ENCODE peak calls at places on chromosomes 5 and 9, in ten cellular contexts. One of them, this sample, is unnamed.

GRCh38 chr9:137564817-137565411 is 13.2 kb downstream of the MRPL41 start:
- DNase-seq in upper lobe of right lung: no peak
- DNase-seq in astrocyte: no peak
- DNase-seq in fibroblast of mammary gland: no peak
- DNase-seq in thoracic aorta: no peak
- DNase-seq in PC-3: no peak
- DNase-seq in left ventricle myocardium inferior: no peak
- DNase-seq in neural crest cell: no peak
- DNase-seq in lung: no peak
- DNase-seq in RWPE1: no peak
- DNase-seq in this sample: no peak

GRCh38 chr5:98518754-98519153 is 254.7 kb upstream of the RGMB start:
- DNase-seq in upper lobe of right lung: no peak
- DNase-seq in astrocyte: no peak
- DNase-seq in fibroblast of mammary gland: no peak
- DNase-seq in thoracic aorta: no peak
- DNase-seq in PC-3: no peak
- DNase-seq in left ventricle myocardium inferior: no peak
- DNase-seq in neural crest cell: no peak
- DNase-seq in lung: no peak
- DNase-seq in RWPE1: no peak
- DNase-seq in this sample: no peak

GRCh38 chr9:112076814-112077213 is 98.3 kb downstream of the SUSD1 start:
- DNase-seq in upper lobe of right lung: no peak
- DNase-seq in astrocyte: no peak
- DNase-seq in fibroblast of mammary gland: no peak
- DNase-seq in thoracic aorta: no peak
- DNase-seq in PC-3: no peak
- DNase-seq in left ventricle myocardium inferior: no peak
- DNase-seq in neural crest cell: no peak
- DNase-seq in lung: no peak
- DNase-seq in RWPE1: no peak
- DNase-seq in this sample: no peak

GRCh38 chr5:125575561-125576504 is 829.4 kb upstream of the ZNF608 start:
- DNase-seq in upper lobe of right lung: no peak
- DNase-seq in astrocyte: no peak
- DNase-seq in fibroblast of mammary gland: no peak
- DNase-seq in thoracic aorta: no peak
- DNase-seq in PC-3: no peak
- DNase-seq in left ventricle myocardium inferior: no peak
- DNase-seq in neural crest cell: peak
- DNase-seq in lung: no peak
- DNase-seq in RWPE1: no peak
- DNase-seq in this sample: peak

GRCh38 chr5:134018154-134018985 is 13.6 kb upstream of the VDAC1 start:
- DNase-seq in upper lobe of right lung: no peak
- DNase-seq in astrocyte: peak
- DNase-seq in fibroblast of mammary gland: peak
- DNase-seq in thoracic aorta: no peak
- DNase-seq in PC-3: peak
- DNase-seq in left ventricle myocardium inferior: no peak
- DNase-seq in neural crest cell: no peak
- DNase-seq in lung: no peak
- DNase-seq in RWPE1: no peak
- DNase-seq in this sample: no peak

GRCh38 chr5:58042933-58043606 is 416.8 kb downstream of the PLK2 start:
- DNase-seq in upper lobe of right lung: no peak
- DNase-seq in astrocyte: peak
- DNase-seq in fibroblast of mammary gland: no peak
- DNase-seq in thoracic aorta: no peak
- DNase-seq in PC-3: no peak
- DNase-seq in left ventricle myocardium inferior: no peak
- DNase-seq in neural crest cell: no peak
- DNase-seq in lung: no peak
- DNase-seq in RWPE1: no peak
- DNase-seq in this sample: no peak

GRCh38 chr9:17905356-17906203 is 326.7 kb downstream of the SH3GL2 start:
- DNase-seq in upper lobe of right lung: no peak
- DNase-seq in astrocyte: no peak
- DNase-seq in fibroblast of mammary gland: no peak
- DNase-seq in thoracic aorta: no peak
- DNase-seq in PC-3: no peak
- DNase-seq in left ventricle myocardium inferior: no peak
- DNase-seq in neural crest cell: peak
- DNase-seq in lung: no peak
- DNase-seq in RWPE1: no peak
- DNase-seq in this sample: no peak

GRCh38 chr5:158456756-158457155 is 597.8 kb upstream of the CLINT1 start:
- DNase-seq in upper lobe of right lung: no peak
- DNase-seq in astrocyte: peak
- DNase-seq in fibroblast of mammary gland: peak
- DNase-seq in thoracic aorta: peak
- DNase-seq in PC-3: peak
- DNase-seq in left ventricle myocardium inferior: no peak
- DNase-seq in neural crest cell: no peak
- DNase-seq in lung: no peak
- DNase-seq in RWPE1: peak
- DNase-seq in this sample: no peak

GRCh38 chr5:36079200-36079761 is 12.6 kb upstream of the UGT3A2 start:
- DNase-seq in upper lobe of right lung: no peak
- DNase-seq in astrocyte: peak
- DNase-seq in fibroblast of mammary gland: peak
- DNase-seq in thoracic aorta: no peak
- DNase-seq in PC-3: peak
- DNase-seq in left ventricle myocardium inferior: no peak
- DNase-seq in neural crest cell: peak
- DNase-seq in lung: no peak
- DNase-seq in RWPE1: peak
- DNase-seq in this sample: no peak

GRCh38 chr5:177498013-177498847 is 826 bp upstream of the PDLIM7 start:
- DNase-seq in upper lobe of right lung: peak
- DNase-seq in astrocyte: no peak
- DNase-seq in fibroblast of mammary gland: no peak
- DNase-seq in thoracic aorta: no peak
- DNase-seq in PC-3: peak
- DNase-seq in left ventricle myocardium inferior: peak
- DNase-seq in neural crest cell: no peak
- DNase-seq in lung: no peak
- DNase-seq in RWPE1: no peak
- DNase-seq in this sample: peak

GRCh38 chr5:149114403-149115312 is 26.6 kb upstream of the ABLIM3 start:
- DNase-seq in upper lobe of right lung: no peak
- DNase-seq in astrocyte: peak
- DNase-seq in fibroblast of mammary gland: peak
- DNase-seq in thoracic aorta: no peak
- DNase-seq in PC-3: peak
- DNase-seq in left ventricle myocardium inferior: peak
- DNase-seq in neural crest cell: peak
- DNase-seq in lung: peak
- DNase-seq in RWPE1: peak
- DNase-seq in this sample: peak

GRCh38 chr5:180353963-180354574 is 933 bp upstream of the GFPT2 start:
- DNase-seq in upper lobe of right lung: no peak
- DNase-seq in astrocyte: no peak
- DNase-seq in fibroblast of mammary gland: no peak
- DNase-seq in thoracic aorta: no peak
- DNase-seq in PC-3: no peak
- DNase-seq in left ventricle myocardium inferior: no peak
- DNase-seq in neural crest cell: no peak
- DNase-seq in lung: no peak
- DNase-seq in RWPE1: no peak
- DNase-seq in this sample: no peak

GRCh38 chr9:21789541-21790037 is 12.8 kb upstream of the MTAP start:
- DNase-seq in upper lobe of right lung: no peak
- DNase-seq in astrocyte: peak
- DNase-seq in fibroblast of mammary gland: peak
- DNase-seq in thoracic aorta: no peak
- DNase-seq in PC-3: peak
- DNase-seq in left ventricle myocardium inferior: no peak
- DNase-seq in neural crest cell: peak
- DNase-seq in lung: peak
- DNase-seq in RWPE1: peak
- DNase-seq in this sample: peak

GRCh38 chr9:83583151-83584014 is 39.6 kb upstream of the IDNK start:
- DNase-seq in upper lobe of right lung: no peak
- DNase-seq in astrocyte: peak
- DNase-seq in fibroblast of mammary gland: peak
- DNase-seq in thoracic aorta: peak
- DNase-seq in PC-3: peak
- DNase-seq in left ventricle myocardium inferior: peak
- DNase-seq in neural crest cell: peak
- DNase-seq in lung: peak
- DNase-seq in RWPE1: peak
- DNase-seq in this sample: peak

GRCh38 chr9:117551171-117551570 is 136.3 kb upstream of the ASTN2 start:
- DNase-seq in upper lobe of right lung: no peak
- DNase-seq in astrocyte: no peak
- DNase-seq in fibroblast of mammary gland: no peak
- DNase-seq in thoracic aorta: no peak
- DNase-seq in PC-3: no peak
- DNase-seq in left ventricle myocardium inferior: no peak
- DNase-seq in neural crest cell: no peak
- DNase-seq in lung: no peak
- DNase-seq in RWPE1: no peak
- DNase-seq in this sample: no peak

DNA sequence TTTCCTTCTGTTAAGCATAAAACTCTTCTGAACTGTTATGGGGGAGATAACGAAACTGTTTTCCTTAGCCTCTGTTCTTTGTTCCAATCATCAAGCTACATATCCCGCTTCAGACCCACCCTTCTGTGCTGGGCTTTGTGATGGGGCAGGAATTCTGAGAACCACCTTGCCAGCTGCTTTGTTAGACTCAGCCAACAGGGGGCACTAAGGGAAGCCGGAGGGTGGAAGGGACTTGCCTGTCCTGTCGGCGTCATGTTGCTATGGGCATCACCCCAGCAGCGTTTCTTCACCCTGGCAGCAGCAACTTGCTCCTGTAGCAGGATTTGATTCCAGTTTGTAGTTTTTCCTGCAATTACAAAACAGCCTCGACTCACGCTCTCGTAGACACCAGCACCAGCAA is 169.1 kb downstream of the CAAP1 start:
- DNase-seq in upper lobe of right lung: no peak
- DNase-seq in astrocyte: no peak
- DNase-seq in fibroblast of mammary gland: peak
- DNase-seq in thoracic aorta: no peak
- DNase-seq in PC-3: peak
- DNase-seq in left ventricle myocardium inferior: no peak
- DNase-seq in neural crest cell: peak
- DNase-seq in lung: no peak
- DNase-seq in RWPE1: no peak
- DNase-seq in this sample: peak
- TF ChIP-seq CTCF in upper lobe of right lung: peak
- TF ChIP-seq CTCF in astrocyte: no peak
- TF ChIP-seq CTCF in fibroblast of mammary gland: peak
- TF ChIP-seq CTCF in thoracic aorta: no peak
- TF ChIP-seq CTCF in PC-3: peak
- TF ChIP-seq CTCF in left ventricle myocardium inferior: no peak
- TF ChIP-seq CTCF in neural crest cell: peak
- TF ChIP-seq CTCF in lung: no peak
- TF ChIP-seq CTCF in RWPE1: no peak
- TF ChIP-seq CTCF in this sample: peak

DNA sequence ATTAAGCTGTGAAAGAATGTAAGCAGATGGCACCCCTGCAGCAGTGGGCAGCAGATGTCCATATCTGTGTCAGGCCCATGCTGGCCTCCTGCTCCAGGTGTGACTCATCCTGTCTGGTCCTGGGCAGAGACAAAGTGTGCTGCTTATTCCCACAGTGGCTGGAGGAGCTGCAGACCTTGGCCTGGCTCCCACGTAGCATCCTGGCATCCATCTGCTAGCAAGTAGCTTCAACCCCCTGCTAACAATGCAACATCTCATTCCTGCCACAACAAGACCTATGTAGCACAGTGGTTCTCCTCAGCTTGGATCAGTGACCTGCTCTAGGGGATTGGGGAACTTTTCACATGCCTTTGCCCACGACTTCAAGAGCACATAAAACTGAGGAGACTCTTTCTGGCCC is 126.4 kb upstream of the SLC12A2 start:
- DNase-seq in upper lobe of right lung: no peak
- DNase-seq in astrocyte: peak
- DNase-seq in fibroblast of mammary gland: peak
- DNase-seq in thoracic aorta: no peak
- DNase-seq in PC-3: peak
- DNase-seq in left ventricle myocardium inferior: peak
- DNase-seq in neural crest cell: no peak
- DNase-seq in lung: no peak
- DNase-seq in RWPE1: peak
- DNase-seq in this sample: peak
- TF ChIP-seq CTCF in upper lobe of right lung: no peak
- TF ChIP-seq CTCF in astrocyte: no peak
- TF ChIP-seq CTCF in fibroblast of mammary gland: no peak
- TF ChIP-seq CTCF in thoracic aorta: no peak
- TF ChIP-seq CTCF in PC-3: no peak
- TF ChIP-seq CTCF in left ventricle myocardium inferior: peak
- TF ChIP-seq CTCF in neural crest cell: no peak
- TF ChIP-seq CTCF in lung: no peak
- TF ChIP-seq CTCF in RWPE1: no peak
- TF ChIP-seq CTCF in this sample: no peak

GRCh38 chr5:163569284-163569683 is 63.9 kb downstream of the MAT2B start:
- DNase-seq in upper lobe of right lung: no peak
- DNase-seq in astrocyte: peak
- DNase-seq in fibroblast of mammary gland: peak
- DNase-seq in thoracic aorta: no peak
- DNase-seq in PC-3: peak
- DNase-seq in left ventricle myocardium inferior: no peak
- DNase-seq in neural crest cell: no peak
- DNase-seq in lung: no peak
- DNase-seq in RWPE1: peak
- DNase-seq in this sample: no peak
- TF ChIP-seq CTCF in upper lobe of right lung: no peak
- TF ChIP-seq CTCF in astrocyte: peak
- TF ChIP-seq CTCF in fibroblast of mammary gland: peak
- TF ChIP-seq CTCF in thoracic aorta: no peak
- TF ChIP-seq CTCF in PC-3: peak
- TF ChIP-seq CTCF in left ventricle myocardium inferior: no peak
- TF ChIP-seq CTCF in neural crest cell: peak
- TF ChIP-seq CTCF in lung: no peak
- TF ChIP-seq CTCF in RWPE1: peak
- TF ChIP-seq CTCF in this sample: no peak

DNA sequence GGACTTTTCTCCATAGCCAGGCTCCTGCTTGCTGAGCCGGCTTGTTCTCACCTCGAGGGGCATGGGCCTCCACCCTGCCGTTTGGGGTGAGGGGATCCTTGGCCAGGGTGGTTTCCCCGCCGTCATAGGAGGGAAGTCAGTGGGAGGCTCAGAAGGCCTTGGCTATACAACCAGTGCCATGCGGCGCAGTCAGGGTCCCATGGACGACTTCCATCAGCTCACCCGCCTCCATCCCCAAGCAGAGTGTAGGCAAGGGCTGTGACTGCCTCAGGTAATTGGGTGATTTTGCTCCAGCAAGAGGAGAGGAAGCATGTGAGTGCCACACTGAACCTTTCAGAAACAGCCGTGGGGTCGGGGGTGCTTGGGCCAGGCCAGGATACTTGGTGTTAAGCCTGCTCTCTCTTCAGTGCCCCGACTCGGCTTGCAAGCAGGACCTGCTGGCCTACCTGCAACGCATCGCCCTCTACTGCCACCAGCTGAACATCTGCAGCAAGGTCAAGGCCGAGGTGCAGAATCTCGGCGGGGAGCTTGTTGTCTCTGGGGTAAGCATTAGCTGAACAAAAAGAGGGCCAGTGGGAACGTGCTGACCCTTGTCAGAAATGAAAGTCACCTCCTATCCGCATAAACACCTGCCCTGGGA is 57.2 kb upstream of the LRRTM2 start:
- DNase-seq in upper lobe of right lung: no peak
- DNase-seq in astrocyte: no peak
- DNase-seq in fibroblast of mammary gland: no peak
- DNase-seq in thoracic aorta: no peak
- DNase-seq in PC-3: no peak
- DNase-seq in left ventricle myocardium inferior: no peak
- DNase-seq in neural crest cell: no peak
- DNase-seq in lung: no peak
- DNase-seq in RWPE1: no peak
- DNase-seq in this sample: no peak
- TF ChIP-seq CTCF in upper lobe of right lung: no peak
- TF ChIP-seq CTCF in astrocyte: no peak
- TF ChIP-seq CTCF in fibroblast of mammary gland: no peak
- TF ChIP-seq CTCF in thoracic aorta: no peak
- TF ChIP-seq CTCF in PC-3: no peak
- TF ChIP-seq CTCF in left ventricle myocardium inferior: no peak
- TF ChIP-seq CTCF in neural crest cell: peak
- TF ChIP-seq CTCF in lung: no peak
- TF ChIP-seq CTCF in RWPE1: no peak
- TF ChIP-seq CTCF in this sample: no peak

This sample was measured in glutamatergic neuron.